ENCODE peak calls at places on chromosome 13, in five cellular contexts. C, L, K, M and R are unnamed samples.

GRCh38 chr13:96768524-96768923 is 225.8 kb downstream of the OXGR1 start:
- DNase-seq in C (no peak), L (no peak), K (no peak), M (no peak), R (no peak)

GRCh38 chr13:83286737-83287136 is 595.5 kb downstream of the SLITRK1 start:
- DNase-seq in C (no peak), L (peak), K (peak), M (no peak), R (no peak)

GRCh38 chr13:47146136-47146535 is 249.3 kb upstream of the HTR2A start:
- DNase-seq in C (no peak), L (peak), K (no peak), M (no peak), R (no peak)

GRCh38 chr13:73938375-73939070 is 195.7 kb downstream of the KLF12 start:
- DNase-seq in C (no peak), L (peak), K (peak), M (no peak), R (no peak)

GRCh38 chr13:91701975-91702374 is 303.6 kb downstream of the GPC5 start:
- DNase-seq in C (no peak), L (no peak), K (no peak), M (no peak), R (no peak)

GRCh38 chr13:109159650-109160309 is 530.4 kb downstream of the MYO16 start:
- DNase-seq in C (no peak), L (no peak), K (no peak), M (no peak), R (no peak)

GRCh38 chr13:67986234-67986633 is 756.1 kb upstream of the PCDH9 start:
- DNase-seq in C (no peak), L (no peak), K (no peak), M (no peak), R (no peak)

GRCh38 chr13:45055198-45055901 is 65.0 kb upstream of the GTF2F2 start:
- DNase-seq in C (no peak), L (peak), K (peak), M (no peak), R (no peak)

GRCh38 chr13:107809125-107809524 is 406.2 kb downstream of the LIG4 start:
- DNase-seq in C (no peak), L (peak), K (no peak), M (no peak), R (no peak)

GRCh38 chr13:114164681-114165429 is 14.2 kb upstream of the CFAP97D2 start:
- DNase-seq in C (no peak), L (no peak), K (no peak), M (no peak), R (no peak)

GRCh38 chr13:34076943-34077703 is 259.2 kb downstream of the RFC3 start:
- DNase-seq in C (no peak), L (peak), K (peak), M (no peak), R (no peak)
- TF ChIP-seq CTCF in C (peak), L (peak), K (peak), M (peak), R (no peak)

GRCh38 chr13:22757530-22758120 is 423.2 kb upstream of the SGCG start:
- DNase-seq in C (no peak), L (peak), K (peak), M (no peak), R (no peak)
- TF ChIP-seq CTCF in C (no peak), L (peak), K (peak), M (peak), R (no peak)

DNA sequence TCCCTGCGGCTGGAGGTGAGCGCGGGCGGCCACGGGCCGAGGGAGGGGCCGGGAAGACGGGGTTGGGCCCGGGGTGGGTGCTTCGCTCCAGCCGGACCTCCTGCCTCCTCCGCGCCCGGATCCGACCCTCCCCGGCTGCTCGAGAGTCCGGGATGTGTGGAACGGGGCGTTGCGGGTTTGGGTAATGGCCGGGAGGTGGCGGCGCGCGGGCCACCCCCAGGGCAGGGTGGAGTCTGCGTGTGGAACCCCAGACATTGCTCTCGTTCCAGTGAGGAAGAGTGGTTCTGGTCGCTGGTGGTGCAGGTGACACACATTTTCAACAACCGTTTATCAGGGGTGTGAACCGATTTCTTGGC is 38.8 kb downstream of the ARHGEF7 start:
- DNase-seq in C (no peak), L (no peak), K (no peak), M (no peak), R (peak)
- TF ChIP-seq CTCF in C (no peak), L (no peak), K (no peak), M (peak), R (no peak)

GRCh38 chr13:51959773-51960172 is 51.5 kb downstream of the ATP7B start:
- DNase-seq in C (no peak), L (no peak), K (no peak), M (no peak), R (no peak)
- TF ChIP-seq CTCF in C (no peak), L (no peak), K (no peak), M (no peak), R (no peak)

DNA sequence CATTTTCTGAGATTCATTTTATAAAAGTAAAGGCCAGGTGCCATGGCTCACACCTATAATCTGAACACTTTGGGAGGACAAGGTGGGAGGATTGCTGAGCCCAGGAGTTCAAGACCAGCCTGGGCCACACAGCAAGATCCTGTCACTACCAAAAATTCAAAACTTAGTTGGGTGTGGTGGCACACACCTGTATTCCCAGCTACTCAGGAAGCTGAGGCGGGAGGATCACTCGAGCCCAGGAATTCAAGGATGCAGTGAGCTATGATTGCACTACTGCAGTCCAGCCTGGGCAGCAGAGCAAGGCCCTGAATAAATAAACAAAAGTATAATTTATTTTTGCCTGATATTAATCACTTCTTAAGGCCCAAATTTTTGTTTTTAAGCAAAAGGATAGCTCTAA is 40.5 kb downstream of the DHRS12 start:
- DNase-seq in C (no peak), L (no peak), K (no peak), M (no peak), R (no peak)
- TF ChIP-seq CTCF in C (no peak), L (no peak), K (no peak), M (no peak), R (no peak)

GRCh38 chr13:41383400-41383799 is 72.3 kb downstream of the NAA16 start:
- DNase-seq in C (no peak), L (peak), K (no peak), M (no peak), R (no peak)

GRCh38 chr13:41388143-41388881 is 69.0 kb upstream of the RGCC start:
- DNase-seq in C (no peak), L (no peak), K (no peak), M (no peak), R (no peak)

GRCh38 chr13:41386206-41386605 is 71.1 kb upstream of the RGCC start:
- DNase-seq in C (no peak), L (no peak), K (no peak), M (no peak), R (no peak)

GRCh38 chr13:41389580-41389979 is 67.8 kb upstream of the RGCC start:
- DNase-seq in C (no peak), L (no peak), K (no peak), M (no peak), R (no peak)

GRCh38 chr13:41384749-41385503 is 72.4 kb upstream of the RGCC start:
- DNase-seq in C (no peak), L (peak), K (peak), M (no peak), R (no peak)
- TF ChIP-seq CTCF in C (no peak), L (peak), K (peak), M (peak), R (no peak)

GRCh38 chr13:39012608-39013007 is 22.0 kb upstream of the STOML3 start:
- DNase-seq in C (no peak), L (no peak), K (no peak), M (no peak), R (no peak)
- TF ChIP-seq CTCF in C (no peak), L (peak), K (peak), M (peak), R (no peak)

DNA sequence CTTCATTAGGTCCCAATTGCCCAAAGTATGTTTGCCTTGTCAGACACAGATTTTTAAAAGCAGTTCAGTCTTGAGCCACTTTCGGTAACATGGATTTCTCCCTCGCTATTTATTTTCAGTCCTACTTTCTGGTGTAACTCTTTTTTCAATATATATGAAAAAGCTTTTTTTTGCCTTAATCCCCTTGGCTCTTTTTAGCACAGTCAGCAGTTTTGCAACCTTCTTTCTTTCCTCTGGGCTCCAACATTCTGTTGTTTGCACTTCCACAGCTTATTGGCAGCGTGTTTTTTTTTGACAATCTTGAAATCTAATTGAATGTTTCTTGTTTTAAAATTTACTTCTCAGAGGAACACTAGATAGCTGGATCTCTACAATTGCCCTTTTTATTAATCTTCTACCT is 429.3 kb upstream of the NBEA start:
- DNase-seq in C (no peak), L (no peak), K (no peak), M (no peak), R (no peak)
- TF ChIP-seq CTCF in C (no peak), L (no peak), K (no peak), M (no peak), R (no peak)

GRCh38 chr13:78618411-78618810 is 15.1 kb upstream of the POU4F1 start:
- DNase-seq in C (no peak), L (no peak), K (no peak), M (no peak), R (no peak)
- TF ChIP-seq CTCF in C (no peak), L (no peak), K (no peak), M (no peak), R (no peak)